ENCODE peak calls at places on chromosomes 2 and 18, in eight cellular contexts. K, D, R, G, M, C, J and I are unnamed samples.

GRCh38 chr18:3758531-3758930 is 308.6 kb downstream of the TGIF1 start:
- DNase-seq in J (no peak), G (no peak), D (no peak), C (no peak), M (no peak), R (peak; percentile 81), K (peak; percentile 72), I (no peak)

GRCh38 chr2:169345507-169346120 is 16.7 kb downstream of the LRP2 start:
- DNase-seq in J (no peak), D (no peak), G (no peak), C (no peak), M (no peak), K (no peak), R (no peak), I (no peak)

GRCh38 chr18:49967171-49967570 is 153.8 kb upstream of the ACAA2 start:
- DNase-seq in K (no peak), J (no peak), R (no peak), C (no peak), M (no peak), G (no peak), D (no peak), I (no peak)

GRCh38 chr2:5692561-5693287 is 540 bp downstream of the SOX11 start:
- DNase-seq in D (peak; percentile 86), J (peak; percentile 57), C (no peak), M (no peak), R (no peak), K (peak; percentile 35), G (peak; percentile 58), I (no peak)

GRCh38 chr2:33013684-33014110 is 66.9 kb downstream of the LTBP1 start:
- DNase-seq in K (peak; percentile 28), J (no peak), M (no peak), D (no peak), G (no peak), C (no peak), R (peak; percentile 51), I (no peak)

GRCh38 chr2:156483741-156484173 is 47.6 kb downstream of the GPD2 start:
- DNase-seq in J (no peak), C (no peak), M (no peak), R (peak; percentile 19), D (no peak), K (no peak), G (no peak), I (peak; percentile 83)

GRCh38 chr2:20577495-20578235 is 73.2 kb downstream of the HS1BP3 start:
- DNase-seq in D (no peak), K (no peak), R (peak; percentile 99), J (no peak), M (no peak), C (peak; percentile 84), G (no peak), I (no peak)

GRCh38 chr2:238700122-238700457 is 147.8 kb upstream of the TWIST2 start:
- DNase-seq in J (no peak), M (peak; percentile 82), C (peak; percentile 75), K (no peak), D (peak; percentile 28), G (no peak), R (no peak), I (no peak)

GRCh38 chr18:24514439-24514838 is 54.0 kb downstream of the HRH4 start:
- DNase-seq in K (peak; percentile 67), G (no peak), C (no peak), M (no peak), J (no peak), R (peak; percentile 73), D (peak; percentile 70), I (no peak)

GRCh38 chr2:120448961-120449421 is 103.1 kb downstream of the INHBB start:
- DNase-seq in R (no peak), J (no peak), K (no peak), M (no peak), C (no peak), G (no peak), D (no peak), I (no peak)

GRCh38 chr2:165582409-165582808 is 112.9 kb downstream of the CSRNP3 start:
- DNase-seq in G (no peak), J (no peak), C (no peak), R (no peak), D (no peak), K (no peak), M (no peak), I (no peak)

GRCh38 chr18:51621103-51621969 is 423.9 kb upstream of the MEX3C start:
- DNase-seq in G (peak; percentile 75), K (peak; percentile 28), M (peak; percentile 59), D (peak; percentile 91), J (peak; percentile 61), C (peak; percentile 32), R (peak; percentile 75), I (peak; percentile 31)

GRCh38 chr2:100011272-100011711 is 131.1 kb downstream of the AFF3 start:
- DNase-seq in D (no peak), C (no peak), G (no peak), R (no peak), J (no peak), M (no peak), K (peak; percentile 93), I (no peak)

GRCh38 chr2:233349005-233349998 is 5.0 kb upstream of the DGKD start:
- DNase-seq in G (no peak), R (no peak), D (no peak), M (no peak), C (no peak), J (no peak), K (no peak), I (no peak)

GRCh38 chr2:161004379-161004778 is 155.8 kb upstream of the TANK start:
- DNase-seq in D (no peak), G (no peak), M (no peak), C (no peak), J (no peak), R (peak; percentile 20), K (peak; percentile 15), I (no peak)

GRCh38 chr2:227370791-227371312 is 8.3 kb downstream of the TM4SF20 start:
- DNase-seq in D (no peak), M (peak; percentile 37), J (no peak), R (peak; percentile 74), C (no peak), K (peak; percentile 96), G (no peak), I (no peak)

GRCh38 chr2:196331143-196331542 is 159.8 kb upstream of the STK17B start:
- DNase-seq in J (no peak), C (peak; percentile 37), R (peak; percentile 11), D (no peak), G (no peak), M (no peak), K (peak; percentile 77), I (no peak)

GRCh38 chr2:69989422-69990128 is 28.1 kb upstream of the ASPRV1 start:
- DNase-seq in J (no peak), K (no peak), G (no peak), R (peak; percentile 38), D (no peak), M (no peak), C (peak; percentile 73), I (no peak)

GRCh38 chr2:179106342-179107178 is 56.6 kb upstream of the CCDC141 start:
- DNase-seq in G (no peak), J (no peak), R (peak; percentile 99), C (peak; percentile 63), K (peak; percentile 94), M (peak; percentile 49), D (no peak), I (peak; percentile 19)

GRCh38 chr2:108548221-108549003 is 14.1 kb downstream of the LIMS1 start:
- DNase-seq in D (no peak), J (no peak), C (no peak), R (no peak), K (peak; percentile 94), G (no peak), M (no peak), I (no peak)

GRCh38 chr2:38741542-38741852 is 9.7 kb downstream of the SRSF7 start:
- DNase-seq in M (no peak), R (no peak), K (no peak), D (no peak), J (no peak), C (no peak), G (no peak), I (no peak)

GRCh38 chr2:196362973-196363549 is 191.7 kb upstream of the STK17B start:
- DNase-seq in C (no peak), K (no peak), M (no peak), J (no peak), D (no peak), R (no peak), G (no peak), I (no peak)

GRCh38 chr2:99380376-99381010 is 43.3 kb downstream of the EIF5B start:
- DNase-seq in D (no peak), R (no peak), K (no peak), M (no peak), C (no peak), G (no peak), J (no peak), I (no peak)

GRCh38 chr2:51795248-51795888 is 763.4 kb upstream of the NRXN1 start:
- DNase-seq in M (no peak), G (peak; percentile 42), D (peak; percentile 92), C (no peak), K (no peak), R (peak; percentile 32), J (no peak), I (peak; percentile 15)
- TF ChIP-seq CTCF in M (no peak), G (peak; percentile 58), D (peak; percentile 85), C (peak; percentile 57), K (peak; percentile 54), R (peak; percentile 47), J (peak; percentile 55), I (peak; percentile 18)

GRCh38 chr2:241859436-241860183 is 916 bp upstream of the PDCD1 start:
- DNase-seq in J (no peak), K (no peak), G (peak; percentile 12), R (no peak), C (no peak), M (no peak), D (peak; percentile 37), I (no peak)
- TF ChIP-seq CTCF in J (peak; percentile 21), K (peak; percentile 48), G (no peak), R (peak; percentile 18), C (no peak), M (no peak), D (peak; percentile 37), I (no peak)

GRCh38 chr2:61664190-61664589 is 126.0 kb upstream of the XPO1 start:
- DNase-seq in D (no peak), K (no peak), R (no peak), C (no peak), J (no peak), G (no peak), M (no peak), I (no peak)
- TF ChIP-seq CTCF in D (no peak), K (no peak), R (no peak), C (no peak), J (no peak), G (no peak), M (no peak), I (no peak)

DNA sequence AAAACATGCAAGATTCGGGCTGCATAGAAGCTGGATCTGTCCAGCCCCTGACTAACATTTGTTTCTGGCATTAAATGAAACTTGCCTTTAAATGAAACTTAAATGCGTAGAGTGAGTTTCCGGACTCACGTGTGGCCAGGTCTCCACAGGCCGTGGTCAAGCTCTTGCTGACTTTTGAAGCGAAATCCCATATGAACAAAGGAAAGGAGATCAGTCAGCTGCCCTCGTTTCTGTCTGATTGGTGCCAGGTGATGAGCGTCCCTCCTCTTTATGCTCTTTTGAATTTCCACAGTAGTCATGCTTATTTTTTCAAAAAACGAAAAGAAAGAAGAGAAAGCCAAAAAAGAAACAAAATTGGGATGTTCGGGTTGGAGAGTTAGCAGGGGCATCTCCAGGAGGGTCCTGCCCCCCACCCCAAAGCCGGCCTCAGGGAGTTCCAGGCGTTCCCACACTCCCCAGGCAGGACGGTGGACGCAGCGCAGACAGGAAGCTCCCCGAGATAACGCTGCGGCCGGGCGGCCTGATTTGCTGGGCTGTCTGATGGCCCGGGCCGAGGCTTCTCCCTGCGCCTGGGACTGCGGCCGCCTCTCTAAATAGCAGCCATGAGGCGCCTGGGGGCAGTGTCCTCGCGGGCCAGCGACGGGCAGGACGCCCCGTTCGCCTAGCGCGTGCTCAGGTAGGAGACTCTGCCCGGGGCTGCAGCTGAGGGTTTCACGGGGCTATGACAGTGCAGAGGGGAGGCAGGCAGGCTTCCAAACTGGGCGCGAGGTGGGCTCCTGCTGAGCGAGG is at the start of gene COLEC11:
- DNase-seq in R (peak; percentile 15), J (no peak), M (no peak), D (peak; percentile 92), K (peak; percentile 60), G (peak; percentile 32), C (no peak), I (no peak)
- TF ChIP-seq CTCF in R (peak; percentile 11), J (peak; percentile 36), M (no peak), D (peak; percentile 64), K (peak; percentile 57), G (no peak), C (no peak), I (no peak)